ENCODE peak calls at places on chromosomes 2 and 18, in eight cellular contexts. Q is KBM-7; I is activated effector memory CD4-positive, alpha-beta T cell treated with anti-CD3 and anti-CD28 coated beads, Interleukin-2, amount 50 U/mL, for 16 hours; V is Panc1; S is NT2/D1; B is uterus; P is hypothalamus; D is CD14-positive monocyte. K is an unnamed sample.
A peak's percentile ranks its signal among the peaks of the same experiment; 100 is the strongest.

GRCh38 chr2:215748446-215748845 is 264.9 kb downstream of the MREG start:
- DNase-seq in Q (no peak), I (no peak), V (no peak), S (no peak), B (peak; percentile 31), P (no peak), D (peak; percentile 76), K (no peak)

GRCh38 chr2:240426797-240427721 is 8.4 kb upstream of the GPC1 start:
- DNase-seq in Q (no peak), I (no peak), V (no peak), S (no peak), B (peak; percentile 8), P (no peak), D (peak; percentile 29), K (no peak)

GRCh38 chr2:145006957-145007672 is 487.2 kb upstream of the ZEB2 start:
- DNase-seq in Q (no peak), I (no peak), V (no peak), S (no peak), B (peak; percentile 22), P (no peak), D (no peak), K (no peak)

GRCh38 chr18:34660572-34660971 is 49.5 kb upstream of the DTNA start:
- DNase-seq in Q (no peak), I (no peak), V (no peak), S (no peak), B (no peak), P (no peak), D (no peak), K (no peak)

GRCh38 chr2:215615067-215615828 is 179.4 kb upstream of the FN1 start:
- DNase-seq in Q (no peak), I (no peak), V (no peak), S (no peak), B (no peak), P (no peak), D (no peak), K (no peak)

GRCh38 chr2:141589314-141589713 is 541.5 kb downstream of the LRP1B start:
- DNase-seq in Q (no peak), I (no peak), V (no peak), S (no peak), B (no peak), P (no peak), D (no peak), K (no peak)

GRCh38 chr2:216698895-216699294 is 3.5 kb upstream of the IGFBP5 start:
- DNase-seq in Q (peak; percentile 52), I (no peak), V (peak; percentile 27), S (no peak), B (no peak), P (no peak), D (no peak), K (no peak)

GRCh38 chr2:109242222-109242653 is 113.2 kb downstream of the SH3RF3 start:
- DNase-seq in Q (no peak), I (no peak), V (no peak), S (no peak), B (no peak), P (no peak), D (no peak), K (no peak)

GRCh38 chr2:240125749-240126148 is 10.4 kb downstream of the COPS9 start:
- DNase-seq in Q (no peak), I (peak; percentile 39), V (no peak), S (no peak), B (no peak), P (no peak), D (no peak), K (no peak)

GRCh38 chr18:34807106-34807796 is 97.2 kb downstream of the DTNA start:
- DNase-seq in Q (no peak), I (no peak), V (no peak), S (peak; percentile 33), B (no peak), P (no peak), D (no peak), K (no peak)

GRCh38 chr2:217901826-217902225 is 101.0 kb downstream of the TNS1 start:
- DNase-seq in Q (no peak), I (no peak), V (no peak), S (no peak), B (peak; percentile 70), P (no peak), D (peak; percentile 73), K (no peak)